ENCODE peak calls at places on chromosomes 16 and 17, in eight cellular contexts. N is epithelial cell of proximal tubule, P is fibroblast of lung, H is left ventricle myocardium inferior, Y is right lobe of liver, U is ovary, F is cardiac fibroblast, E is epithelial cell of esophagus. W is an unnamed sample.

GRCh38 chr17:6508519-6509294 is 47.6 kb downstream of the PITPNM3 start:
- DNase-seq in N (no peak), P (no peak), H (no peak), Y (no peak), U (peak; percentile 21), F (no peak), E (no peak), W (no peak)

GRCh38 chr16:627458-628239 is 3.1 kb upstream of the WFIKKN1 start:
- DNase-seq in N (no peak), P (no peak), H (no peak), Y (peak; percentile 84), U (peak; percentile 61), F (no peak), E (no peak), W (peak; percentile 50)

GRCh38 chr16:25020112-25020591 is 5.0 kb upstream of the ARHGAP17 start:
- DNase-seq in N (no peak), P (no peak), H (no peak), Y (no peak), U (no peak), F (peak; percentile 61), E (no peak), W (no peak)

GRCh38 chr17:81960130-81960958 is 643 bp downstream of the NOTUM start:
- DNase-seq in N (no peak), P (no peak), H (no peak), Y (peak; percentile 78), U (no peak), F (no peak), E (no peak), W (no peak)

GRCh38 chr17:76700627-76701470 is 9.9 kb downstream of the MXRA7 start:
- DNase-seq in N (no peak), P (peak; percentile 94), H (peak; percentile 76), Y (no peak), U (peak; percentile 73), F (peak; percentile 92), E (peak; percentile 85), W (peak; percentile 89)

GRCh38 chr16:28189237-28189636 is 22.5 kb downstream of the XPO6 start:
- DNase-seq in N (no peak), P (no peak), H (no peak), Y (peak; percentile 32), U (no peak), F (peak; percentile 52), E (peak; percentile 59), W (peak; percentile 46)

GRCh38 chr17:59329558-59330313 is 1.7 kb upstream of the YPEL2 start:
- DNase-seq in N (peak; percentile 53), P (peak; percentile 74), H (peak; percentile 61), Y (peak; percentile 60), U (peak; percentile 50), F (peak; percentile 90), E (peak; percentile 62), W (peak; percentile 94)

GRCh38 chr17:43368740-43369506 is 29.9 kb upstream of the ARL4D start:
- DNase-seq in N (no peak), P (peak; percentile 78), H (peak; percentile 84), Y (peak; percentile 81), U (peak; percentile 87), F (peak; percentile 83), E (peak; percentile 83), W (peak; percentile 88)

GRCh38 chr17:72556944-72557826 is 436.4 kb downstream of the SOX9 start:
- DNase-seq in N (no peak), P (peak; percentile 42), H (peak; percentile 33), Y (peak; percentile 65), U (peak; percentile 31), F (peak; percentile 71), E (peak; percentile 80), W (peak; percentile 56)

GRCh38 chr17:65537845-65538678 is 23.4 kb downstream of the AXIN2 start:
- DNase-seq in N (no peak), P (no peak), H (no peak), Y (no peak), U (no peak), F (no peak), E (no peak), W (no peak)
- H3K4me3 ChIP-seq in N (no peak overlapping the region), P (no peak overlapping the region), H (no peak overlapping the region), Y (no peak overlapping the region), U (no peak overlapping the region), F (no peak overlapping the region), E (no peak overlapping the region), W (no peak overlapping the region)

GRCh38 chr17:80477647-80478478 is 1.5 kb upstream of the NPTX1 start:
- DNase-seq in N (no peak), P (peak; percentile 46), H (no peak), Y (no peak), U (peak; percentile 70), F (peak; percentile 59), E (peak; percentile 53), W (peak; percentile 55)
- TF ChIP-seq CTCF in N (peak; percentile 49), P (peak; percentile 58), H (peak; percentile 57), Y (peak; percentile 22), U (peak; percentile 10), F (peak; percentile 56), E (peak; percentile 33), W (peak; percentile 67)

GRCh38 chr16:2027024-2028010 is 615 bp downstream of the NHERF2 start:
- DNase-seq in N (no peak), P (peak; percentile 64), H (no peak), Y (peak; percentile 31), U (peak; percentile 49), F (peak; percentile 68), E (peak; percentile 46), W (no peak)

GRCh38 chr16:2029350-2029749 is 2.6 kb downstream of the NHERF2 start:
- DNase-seq in N (no peak), P (no peak), H (no peak), Y (peak; percentile 82), U (no peak), F (no peak), E (no peak), W (no peak)

GRCh38 chr16:2026461-2027023 is at the start of gene NHERF2:
- DNase-seq in N (no peak), P (no peak), H (peak; percentile 55), Y (peak; percentile 71), U (peak; percentile 54), F (no peak), E (no peak), W (no peak)

GRCh38 chr16:2028620-2029220 is 2.0 kb downstream of the NHERF2 start:
- DNase-seq in N (no peak), P (no peak), H (no peak), Y (peak; percentile 28), U (peak; percentile 13), F (no peak), E (no peak), W (no peak)

DNA sequence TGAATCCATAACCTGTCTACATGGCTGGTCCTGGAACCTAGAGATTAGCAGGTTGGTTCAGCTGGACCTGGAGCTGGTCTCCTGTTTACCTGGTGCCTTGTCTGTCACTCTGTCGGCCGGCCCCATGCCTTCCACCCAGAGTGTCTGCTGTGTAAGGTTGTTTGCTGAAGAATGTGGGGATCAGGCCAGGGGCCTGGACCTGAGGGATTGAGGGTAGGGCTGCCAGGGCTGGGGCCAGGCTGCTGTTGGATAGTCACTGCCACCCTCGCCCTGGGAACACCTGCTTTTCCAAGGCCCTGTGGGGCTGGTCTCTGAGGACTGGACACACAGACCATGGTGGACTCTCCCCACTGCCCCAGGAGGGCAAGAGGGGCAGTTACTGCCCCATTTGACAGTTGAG is 1.4 kb downstream of the NHERF2 start:
- DNase-seq in N (no peak), P (no peak), H (no peak), Y (no peak), U (peak; percentile 21), F (no peak), E (no peak), W (no peak)
- H3K4me3 ChIP-seq in N (no peak overlapping the region), P (no peak overlapping the region), H (peak overlapping the region; percentile 91), Y (peak overlapping the region; percentile 85), U (no peak overlapping the region), F (peak overlapping the region; percentile 67), E (no peak overlapping the region), W (peak overlapping the region; percentile 73)

DNA sequence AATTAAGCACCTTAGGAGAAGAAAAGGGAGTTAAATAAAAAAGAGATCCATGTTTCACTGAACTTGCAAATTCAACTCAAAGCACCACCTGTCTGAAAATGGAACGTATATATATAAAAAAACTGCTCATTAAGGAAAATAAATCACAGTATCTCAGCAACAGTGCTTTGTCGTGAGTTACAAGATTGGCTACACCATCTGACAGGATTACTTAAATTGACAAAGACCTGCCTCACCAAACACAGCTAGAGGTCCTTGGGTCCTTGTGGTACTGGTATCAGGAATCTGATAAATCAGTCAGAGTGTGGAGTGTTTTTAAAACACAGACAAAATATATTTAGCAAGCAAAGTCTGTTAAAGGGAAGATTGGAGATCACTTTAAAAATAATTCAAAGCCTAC is 63.9 kb downstream of the KANSL1 start:
- DNase-seq in N (no peak), P (no peak), H (no peak), Y (no peak), U (no peak), F (no peak), E (no peak), W (no peak)
- TF ChIP-seq CTCF in N (no peak), P (no peak), H (no peak), Y (no peak), U (no peak), F (no peak), E (no peak), W (no peak)

DNA sequence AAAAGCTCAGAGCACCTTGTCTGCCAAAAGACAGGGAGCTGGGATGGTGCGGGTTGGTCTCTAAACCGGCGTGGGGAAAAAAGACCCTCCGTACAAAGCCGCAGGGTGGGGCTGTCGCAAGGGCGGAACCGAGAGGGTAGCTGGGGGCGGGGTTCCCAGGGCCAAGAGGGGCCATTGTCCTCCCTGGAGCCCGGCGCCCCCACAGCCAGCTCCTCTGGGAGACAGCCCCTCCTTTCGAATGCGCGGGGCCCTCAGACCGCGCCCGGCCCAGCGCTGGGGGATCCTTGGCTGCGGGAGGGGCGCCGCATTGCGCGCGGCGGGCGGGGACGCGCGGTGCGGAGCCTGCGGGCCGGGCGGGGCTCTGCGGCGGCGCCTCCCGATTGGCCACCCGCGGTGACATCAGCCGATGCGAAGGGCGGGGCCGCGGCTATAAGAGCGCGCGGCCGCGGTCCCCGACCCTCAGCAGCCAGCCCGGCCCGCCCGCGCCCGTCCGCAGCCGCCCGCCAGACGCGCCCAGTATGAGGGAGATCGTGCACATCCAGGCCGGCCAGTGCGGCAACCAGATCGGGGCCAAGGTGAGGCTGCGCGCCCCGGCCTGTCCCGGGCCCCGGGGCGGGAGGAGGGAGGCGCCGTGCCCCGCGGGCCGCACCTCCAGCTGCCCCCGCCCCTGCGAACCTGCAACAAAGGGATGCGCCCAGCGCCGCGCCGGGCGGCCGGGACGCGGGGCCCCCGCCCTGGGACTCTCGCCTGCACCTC is at the start of gene TUBB3:
- DNase-seq in N (no peak), P (peak; percentile 80), H (peak; percentile 80), Y (peak; percentile 75), U (peak; percentile 78), F (peak; percentile 79), E (peak; percentile 80), W (peak; percentile 79)
- H3K4me3 ChIP-seq in N (peak within 1 kb of the TSS; percentile 93), P (peak within 1 kb of the TSS; percentile 89), H (peak within 1 kb of the TSS; percentile 77), Y (peak within 1 kb of the TSS; percentile 40), U (peak within 1 kb of the TSS; percentile 33), F (peak within 1 kb of the TSS; percentile 85), E (peak within 1 kb of the TSS; percentile 52), W (peak within 1 kb of the TSS; percentile 80)

GRCh38 chr17:30174556-30174955 is 57.9 kb downstream of the NSRP1 start:
- DNase-seq in N (no peak), P (no peak), H (no peak), Y (no peak), U (no peak), F (no peak), E (no peak), W (no peak)
- TF ChIP-seq CTCF in N (no peak), P (no peak), H (no peak), Y (no peak), U (no peak), F (no peak), E (no peak), W (no peak)